ENCODE peak calls at places on chromosomes 4 and X, in ten cellular contexts. U is psoas muscle, B is left lung, H is adrenal gland, W is BE2C, C is fibroblast of mammary gland, Z is HFF-Myc, R is foreskin fibroblast, S is mammary epithelial cell, M is breast epithelium. A is an unnamed sample.

GRCh38 chr4:1380368-1381151 is 25.7 kb downstream of the NKX1-1 start:
- DNase-seq in U (peak), B (peak), H (no peak), W (peak), C (no peak), Z (no peak), R (no peak), S (no peak), M (peak), A (no peak)

GRCh38 chr4:186144596-186145569 is 40.4 kb downstream of the FAM149A start:
- DNase-seq in U (peak), B (peak), H (peak), W (peak), C (peak), Z (no peak), R (peak), S (peak), M (no peak), A (no peak)

GRCh38 chr4:158809611-158810486 is 41.0 kb downstream of the FNIP2 start:
- DNase-seq in U (no peak), B (no peak), H (no peak), W (no peak), C (peak), Z (peak), R (peak), S (peak), M (no peak), A (peak)

GRCh38 chr4:8218371-8219050 is 19.4 kb downstream of the SH3TC1 start:
- DNase-seq in U (no peak), B (peak), H (no peak), W (no peak), C (no peak), Z (no peak), R (no peak), S (no peak), M (no peak), A (no peak)

GRCh38 chr4:153486281-153487151 is 20.4 kb downstream of the TMEM131L start:
- DNase-seq in U (no peak), B (no peak), H (no peak), W (no peak), C (peak), Z (no peak), R (peak), S (peak), M (peak), A (peak)

GRCh38 chr4:124907881-124908280 is 195.3 kb upstream of the ANKRD50 start:
- DNase-seq in U (no peak), B (no peak), H (no peak), W (no peak), C (peak), Z (peak), R (peak), S (no peak), M (no peak), A (no peak)

GRCh38 chrX:13721371-13721770 is 13.0 kb downstream of the TRAPPC2 start:
- DNase-seq in U (no peak), B (no peak), H (no peak), W (no peak), C (peak), Z (no peak), R (no peak), S (no peak), M (no peak), A (no peak)

GRCh38 chrX:49106930-49107329 is 16.6 kb downstream of the GPKOW start:
- DNase-seq in U (peak), B (no peak), H (peak), W (peak), C (peak), Z (no peak), R (peak), S (no peak), M (no peak), A (no peak)

GRCh38 chr4:151418856-151419255 is 9.9 kb downstream of the FHIP1A start:
- DNase-seq in U (no peak), B (no peak), H (no peak), W (no peak), C (no peak), Z (no peak), R (no peak), S (peak), M (no peak), A (no peak)

GRCh38 chr4:52263612-52264011 is 212.5 kb downstream of the SPATA18 start:
- DNase-seq in U (no peak), B (no peak), H (peak), W (no peak), C (no peak), Z (no peak), R (no peak), S (peak), M (no peak), A (no peak)

GRCh38 chr4:13164783-13165371 is 319.3 kb downstream of the RAB28 start:
- DNase-seq in U (no peak), B (no peak), H (no peak), W (no peak), C (no peak), Z (no peak), R (no peak), S (no peak), M (no peak), A (no peak)

GRCh38 chrX:151875270-151876026 is 37.2 kb upstream of the MAGEA4 start:
- DNase-seq in U (no peak), B (no peak), H (peak), W (no peak), C (no peak), Z (no peak), R (no peak), S (peak), M (no peak), A (no peak)

GRCh38 chrX:41922694-41923171 is 621 bp downstream of the CASK start:
- DNase-seq in U (peak), B (peak), H (peak), W (peak), C (no peak), Z (no peak), R (no peak), S (peak), M (no peak), A (no peak)

GRCh38 chr4:185772391-185773093 is 39.5 kb downstream of the SORBS2 start:
- DNase-seq in U (no peak), B (no peak), H (peak), W (no peak), C (no peak), Z (no peak), R (no peak), S (no peak), M (no peak), A (no peak)

GRCh38 chrX:46208225-46208854 is 336.9 kb downstream of the ZNF674 start:
- DNase-seq in U (no peak), B (no peak), H (no peak), W (no peak), C (peak), Z (peak), R (peak), S (peak), M (no peak), A (no peak)

GRCh38 chrX:39309018-39309620 is 507.9 kb downstream of the MID1IP1 start:
- DNase-seq in U (no peak), B (no peak), H (peak), W (no peak), C (peak), Z (peak), R (no peak), S (peak), M (no peak), A (no peak)

GRCh38 chrX:70398899-70399298 is 24.2 kb upstream of the GDPD2 start:
- DNase-seq in U (no peak), B (no peak), H (no peak), W (no peak), C (peak), Z (no peak), R (peak), S (no peak), M (no peak), A (no peak)

GRCh38 chrX:127884921-127885320 is 167.3 kb downstream of the ACTRT1 start:
- DNase-seq in U (no peak), B (no peak), H (no peak), W (no peak), C (no peak), Z (no peak), R (no peak), S (no peak), M (no peak), A (no peak)

GRCh38 chr4:47930971-47931804 is 16.8 kb upstream of the NFXL1 start:
- DNase-seq in U (no peak), B (no peak), H (peak), W (peak), C (peak), Z (no peak), R (peak), S (peak), M (no peak), A (no peak)

GRCh38 chr4:47929682-47930201 is 15.4 kb upstream of the NFXL1 start:
- DNase-seq in U (no peak), B (no peak), H (no peak), W (no peak), C (no peak), Z (no peak), R (no peak), S (no peak), M (no peak), A (no peak)

DNA sequence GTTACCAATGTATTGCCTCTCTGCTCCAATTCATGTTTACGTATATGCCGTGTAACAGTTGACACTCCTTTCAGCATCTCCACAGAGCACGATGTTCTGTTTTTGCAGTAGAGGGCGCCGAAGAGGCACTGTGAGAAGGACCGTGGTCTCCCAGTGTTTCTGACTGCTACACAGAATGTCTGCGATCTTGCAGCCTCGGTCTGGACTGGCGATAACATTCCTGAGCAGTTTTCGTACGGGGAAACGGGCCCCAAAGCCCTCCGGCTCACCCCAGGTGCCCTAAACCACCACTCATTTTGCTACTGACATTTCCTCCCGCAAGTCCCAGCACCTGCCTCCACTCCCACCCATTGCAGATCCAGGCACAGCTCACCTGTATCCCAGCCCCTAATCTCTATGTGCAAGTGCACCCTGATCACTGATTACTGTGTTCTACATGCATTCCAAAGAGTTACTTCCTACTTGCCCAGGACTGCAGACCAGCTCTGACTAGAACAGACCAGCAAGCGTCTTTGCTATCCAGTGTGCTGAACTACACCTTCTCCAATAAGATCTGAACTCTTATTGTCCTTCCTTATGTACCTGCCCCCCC is 12.4 kb upstream of the NFXL1 start:
- DNase-seq in U (no peak), B (peak), H (peak), W (peak), C (peak), Z (no peak), R (no peak), S (peak), M (no peak), A (peak)
- TF ChIP-seq CTCF in U (peak), B (peak), H (peak), W (peak), C (peak), Z (peak), R (peak), S (peak), M (peak), A (peak)

GRCh38 chr4:56289934-56290333 is 97.4 kb downstream of the AASDH start:
- DNase-seq in U (no peak), B (no peak), H (no peak), W (no peak), C (no peak), Z (no peak), R (no peak), S (no peak), M (no peak), A (no peak)
- H3K4me3 ChIP-seq in U (no peak), B (no peak), H (no peak), W (no peak), C (no peak), Z (no peak), R (no peak), S (no peak), M (no peak), A (no peak)

GRCh38 chr4:183798921-183799307 is 106.2 kb upstream of the STOX2 start:
- DNase-seq in U (no peak), B (no peak), H (no peak), W (no peak), C (no peak), Z (no peak), R (no peak), S (peak), M (no peak), A (no peak)

GRCh38 chr4:183801460-183802168 is 103.5 kb upstream of the STOX2 start:
- DNase-seq in U (no peak), B (no peak), H (no peak), W (no peak), C (no peak), Z (no peak), R (no peak), S (no peak), M (no peak), A (no peak)

GRCh38 chr4:183798249-183798920 is 106.7 kb upstream of the STOX2 start:
- DNase-seq in U (no peak), B (no peak), H (no peak), W (no peak), C (no peak), Z (no peak), R (no peak), S (peak), M (no peak), A (no peak)

GRCh38 chr4:183797041-183797444 is 108.1 kb upstream of the STOX2 start:
- DNase-seq in U (peak), B (peak), H (no peak), W (no peak), C (no peak), Z (no peak), R (no peak), S (peak), M (no peak), A (no peak)

DNA sequence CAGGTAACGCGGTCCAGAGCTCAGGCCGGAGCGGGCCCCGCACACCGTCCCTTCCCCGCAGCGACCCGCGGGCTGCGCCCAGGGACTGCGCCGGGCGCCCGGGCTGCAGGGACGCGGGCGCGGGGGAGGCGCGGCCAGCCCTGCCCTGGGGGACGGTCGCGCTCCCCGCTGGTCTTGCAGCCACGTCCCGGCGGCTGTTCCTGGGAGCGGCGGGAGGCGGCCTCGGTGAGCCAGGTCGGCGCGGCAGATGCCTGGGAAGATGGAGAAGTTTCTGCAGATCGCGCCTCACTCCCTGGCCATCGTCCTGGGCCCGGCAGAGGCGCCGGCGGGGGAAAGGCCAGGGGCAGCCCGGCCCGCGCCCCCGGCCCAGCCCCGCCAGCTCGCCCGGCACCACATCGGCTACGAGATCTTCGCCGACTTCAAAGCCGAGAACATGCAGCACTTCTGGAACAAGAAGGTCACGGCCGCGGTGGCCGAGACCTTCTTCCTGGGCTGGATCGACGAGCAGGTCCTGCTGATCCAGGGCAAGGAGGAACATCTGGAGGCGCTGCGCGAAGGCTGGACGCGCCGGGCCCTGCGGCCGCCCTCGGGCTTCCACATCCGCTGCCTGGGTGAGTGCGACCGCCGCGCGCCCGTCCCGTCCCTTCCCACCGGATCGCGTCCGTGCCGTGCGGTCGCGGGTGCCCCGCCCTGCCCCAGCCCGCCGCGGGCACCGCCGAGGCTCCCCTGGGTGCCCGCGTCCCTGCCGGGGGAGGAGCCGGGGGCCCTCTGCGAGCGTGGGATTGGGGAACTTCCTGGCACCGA is 107.5 kb upstream of the STOX2 start:
- DNase-seq in U (peak), B (peak), H (peak), W (peak), C (peak), Z (no peak), R (peak), S (peak), M (no peak), A (no peak)
- TF ChIP-seq CTCF in U (no peak), B (no peak), H (no peak), W (no peak), C (no peak), Z (no peak), R (no peak), S (no peak), M (no peak), A (no peak)

GRCh38 chrX:68995780-68996551 is 167.1 kb downstream of the EFNB1 start:
- DNase-seq in U (peak), B (no peak), H (peak), W (no peak), C (peak), Z (no peak), R (no peak), S (peak), M (no peak), A (no peak)
- H3K4me3 ChIP-seq in U (peak), B (no peak), H (no peak), W (no peak), C (no peak), Z (no peak), R (no peak), S (no peak), M (no peak), A (no peak)

DNA sequence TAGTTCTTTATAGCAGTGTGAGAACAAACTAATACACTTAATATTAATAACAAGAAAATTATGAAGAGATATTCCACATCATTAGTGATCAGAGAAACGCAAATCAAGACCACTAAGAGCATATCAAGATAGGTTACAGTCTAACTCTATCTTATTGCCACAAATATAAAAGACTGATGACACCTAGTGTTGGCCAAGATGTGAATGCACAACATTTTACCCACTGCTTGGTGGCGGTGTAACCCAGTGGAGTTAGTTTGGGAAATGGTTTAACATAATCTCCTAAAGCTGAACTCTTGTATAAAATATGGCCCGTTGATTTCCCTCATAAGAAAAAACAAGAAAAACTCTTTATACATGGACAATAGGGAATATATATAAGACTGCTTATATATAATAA is 92.4 kb downstream of the SLITRK2 start:
- DNase-seq in U (no peak), B (no peak), H (no peak), W (no peak), C (no peak), Z (no peak), R (no peak), S (no peak), M (no peak), A (no peak)
- TF ChIP-seq CTCF in U (no peak), B (no peak), H (no peak), W (no peak), C (no peak), Z (no peak), R (no peak), S (no peak), M (no peak), A (no peak)

DNA sequence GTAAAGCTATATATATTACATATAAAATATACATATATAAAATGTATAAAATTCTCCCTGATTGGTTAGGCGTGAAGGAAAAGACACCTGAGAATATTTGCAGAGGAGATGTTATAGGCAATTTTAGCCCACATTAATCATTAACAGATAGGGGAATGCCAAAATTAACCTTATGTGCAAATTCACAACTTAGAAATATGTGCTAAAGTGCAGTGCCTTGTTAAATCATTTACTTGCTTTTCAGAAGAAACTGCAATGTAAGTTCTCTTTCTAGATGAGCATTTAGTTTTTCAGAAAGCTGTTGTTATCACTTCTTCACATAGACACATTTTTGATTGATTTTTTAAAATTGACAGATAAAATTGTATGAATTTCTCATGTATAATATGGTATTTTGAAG is 5.6 kb downstream of the TASL start:
- DNase-seq in U (no peak), B (no peak), H (no peak), W (no peak), C (no peak), Z (no peak), R (no peak), S (no peak), M (no peak), A (no peak)
- H3K4me3 ChIP-seq in U (no peak), B (no peak), H (no peak), W (no peak), C (no peak), Z (no peak), R (no peak), S (no peak), M (no peak), A (no peak)

GRCh38 chr4:26937567-26937966 is 76.9 kb downstream of the STIM2 start:
- DNase-seq in U (no peak), B (no peak), H (no peak), W (no peak), C (no peak), Z (no peak), R (no peak), S (no peak), M (no peak), A (no peak)
- TF ChIP-seq CTCF in U (no peak), B (no peak), H (no peak), W (no peak), C (no peak), Z (no peak), R (no peak), S (no peak), M (no peak), A (no peak)

GRCh38 chrX:51867626-51868025 is 25.8 kb upstream of the MAGED1 start:
- DNase-seq in U (no peak), B (no peak), H (no peak), W (no peak), C (no peak), Z (no peak), R (no peak), S (no peak), M (no peak), A (no peak)
- H3K4me3 ChIP-seq in U (no peak), B (no peak), H (no peak), W (no peak), C (no peak), Z (no peak), R (no peak), S (no peak), M (no peak), A (no peak)

GRCh38 chr4:145427221-145427620 is 54.4 kb upstream of the SMAD1 start:
- DNase-seq in U (no peak), B (no peak), H (no peak), W (no peak), C (no peak), Z (no peak), R (no peak), S (no peak), M (no peak), A (no peak)
- TF ChIP-seq CTCF in U (no peak), B (no peak), H (no peak), W (no peak), C (no peak), Z (no peak), R (no peak), S (no peak), M (no peak), A (no peak)

A was measured in LNCaP clone FGC.